ENCODE peak calls at places on chromosomes 16 and 17, in nine cellular contexts. Q is Daoy; B is NCI-H1417; L is caudate nucleus; E is hypothalamus; O is MM.1S; G is cardiac muscle cell; V is cardiac septum; X is stimulated activated CD8-positive, alpha-beta memory T cell treated with anti-CD3 and anti-CD28 coated beads, Interleukin-15, amount 100 ng/mL, for 24 hours. A is an unnamed sample.

GRCh38 chr16:21646721-21647561 is 5.5 kb downstream of the IGSF6 start:
- DNase-seq in Q (peak), B (no peak), L (no peak), E (no peak), O (no peak), G (no peak), V (no peak), X (peak), A (peak)

GRCh38 chr17:55845385-55845784 is 94.5 kb downstream of the PCTP start:
- DNase-seq in Q (peak), B (no peak), L (no peak), E (peak), O (no peak), G (peak), V (peak), X (no peak), A (no peak)

GRCh38 chr17:17845046-17845775 is 8.4 kb upstream of the SREBF1 start:
- DNase-seq in Q (no peak), B (no peak), L (no peak), E (no peak), O (no peak), G (no peak), V (no peak), X (no peak), A (no peak)

GRCh38 chr16:88381820-88382451 is 823 bp upstream of the ZNF469 start:
- DNase-seq in Q (no peak), B (no peak), L (no peak), E (no peak), O (no peak), G (peak), V (peak), X (no peak), A (no peak)

GRCh38 chr17:53629188-53629587 is 193.5 kb upstream of the KIF2B start:
- DNase-seq in Q (no peak), B (no peak), L (no peak), E (no peak), O (no peak), G (no peak), V (no peak), X (no peak), A (no peak)

GRCh38 chr16:72122308-72122707 is 28.7 kb downstream of the DHX38 start:
- DNase-seq in Q (no peak), B (no peak), L (no peak), E (no peak), O (no peak), G (no peak), V (no peak), X (no peak), A (no peak)

GRCh38 chr16:48829361-48829760 is 219.4 kb upstream of the N4BP1 start:
- DNase-seq in Q (no peak), B (no peak), L (no peak), E (no peak), O (no peak), G (no peak), V (no peak), X (no peak), A (no peak)

GRCh38 chr17:82060001-82060380 is 5.6 kb downstream of the DUS1L start:
- DNase-seq in Q (peak), B (no peak), L (no peak), E (no peak), O (no peak), G (no peak), V (no peak), X (no peak), A (no peak)

GRCh38 chr17:82935944-82936767 is 96.3 kb upstream of the ZNF750 start:
- DNase-seq in Q (no peak), B (no peak), L (no peak), E (no peak), O (no peak), G (no peak), V (peak), X (no peak), A (no peak)

GRCh38 chr16:81405702-81406113 is 38.9 kb upstream of the CMIP start:
- DNase-seq in Q (peak), B (no peak), L (no peak), E (no peak), O (no peak), G (no peak), V (no peak), X (no peak), A (peak)

GRCh38 chr17:8153550-8153956 is 1.3 kb upstream of the PER1 start:
- DNase-seq in Q (peak), B (no peak), L (peak), E (peak), O (no peak), G (no peak), V (peak), X (no peak), A (peak)

GRCh38 chr17:40341808-40342574 is 22.5 kb downstream of the GJD3 start:
- DNase-seq in Q (peak), B (no peak), L (no peak), E (peak), O (no peak), G (peak), V (peak), X (no peak), A (peak)

GRCh38 chr17:21304091-21304490 is 19.6 kb downstream of the MAP2K3 start:
- DNase-seq in Q (peak), B (no peak), L (no peak), E (no peak), O (no peak), G (no peak), V (peak), X (no peak), A (no peak)

GRCh38 chr17:1229354-1229890 is 40.8 kb upstream of the BHLHA9 start:
- DNase-seq in Q (peak), B (no peak), L (no peak), E (peak), O (no peak), G (peak), V (peak), X (no peak), A (no peak)

GRCh38 chr17:74543406-74543805 is 2.5 kb downstream of the CD300C start:
- DNase-seq in Q (no peak), B (no peak), L (no peak), E (no peak), O (no peak), G (no peak), V (no peak), X (no peak), A (no peak)

GRCh38 chr16:3754304-3754703 is 37.0 kb upstream of the TRAP1 start:
- DNase-seq in Q (no peak), B (no peak), L (no peak), E (no peak), O (no peak), G (no peak), V (no peak), X (no peak), A (no peak)

GRCh38 chr17:58338907-58339774 is 10.5 kb upstream of the TSPOAP1 start:
- DNase-seq in Q (peak), B (no peak), L (no peak), E (no peak), O (peak), G (peak), V (peak), X (no peak), A (no peak)

A was measured in Caki2.